ENCODE peak calls at places on chromosomes 1 and 21, in five cellular contexts. I, S, M, N and T are unnamed samples.
A peak's percentile ranks its signal among the peaks of the same experiment; 100 is the strongest.

GRCh38 chr1:44740179-44740617 is 561 bp downstream of the KIF2C start:
- DNase-seq in S (no peak), N (no peak), I (no peak), M (no peak), T (no peak)

GRCh38 chr1:168472244-168472643 is 71.6 kb downstream of the XCL2 start:
- DNase-seq in N (no peak), I (no peak), S (no peak), M (no peak), T (no peak)

GRCh38 chr1:16117936-16118335 is 37.9 kb downstream of the EPHA2 start:
- DNase-seq in I (no peak), M (no peak), N (no peak), S (no peak), T (no peak)

GRCh38 chr1:25796807-25797458 is 3.1 kb upstream of the SELENON start:
- DNase-seq in I (peak; percentile 92), M (peak; percentile 76), S (no peak), N (peak; percentile 38), T (no peak)

GRCh38 chr1:201648911-201649775 is 110.2 kb downstream of the NAV1 start:
- DNase-seq in S (no peak), M (no peak), N (no peak), I (no peak), T (no peak)

GRCh38 chr1:157948547-157949152 is 44.8 kb upstream of the KIRREL1 start:
- DNase-seq in N (no peak), M (no peak), I (no peak), S (no peak), T (no peak)

GRCh38 chr1:43147625-43148319 is 24.3 kb downstream of the EBNA1BP2 start:
- DNase-seq in M (no peak), S (peak; percentile 55), I (no peak), N (peak; percentile 22), T (peak; percentile 14)

GRCh38 chr1:109879881-109880525 is 30.6 kb upstream of the CSF1 start:
- DNase-seq in I (no peak), S (no peak), N (no peak), M (no peak), T (no peak)

GRCh38 chr21:29005696-29006095 is 13.0 kb upstream of the LTN1 start:
- DNase-seq in S (no peak), I (no peak), M (no peak), N (no peak), T (no peak)

GRCh38 chr1:189212606-189213005 is 1265.1 kb downstream of the BRINP3 start:
- DNase-seq in I (no peak), S (no peak), N (no peak), M (no peak), T (no peak)

GRCh38 chr1:55443175-55443933 is 228.2 kb upstream of the USP24 start:
- DNase-seq in N (no peak), S (peak; percentile 95), M (no peak), I (peak; percentile 98), T (no peak)

GRCh38 chr1:223319373-223319772 is 44.6 kb downstream of the SUSD4 start:
- DNase-seq in S (no peak), N (no peak), I (no peak), M (no peak), T (no peak)

GRCh38 chr1:47180603-47181094 is 9.2 kb downstream of the PDZK1IP1 start:
- DNase-seq in M (no peak), I (no peak), S (no peak), N (no peak), T (no peak)

GRCh38 chr1:155669233-155670162 is 19.1 kb downstream of the YY1AP1 start:
- DNase-seq in S (no peak), N (no peak), M (no peak), I (no peak), T (no peak)

GRCh38 chr1:171740987-171741871 is 636 bp downstream of the VAMP4 start:
- DNase-seq in M (no peak), N (no peak), S (no peak), I (no peak), T (peak; percentile 64)